ENCODE peak calls at places on chromosomes 12 and 14, in four cellular contexts. W, G, B and V are unnamed samples.

GRCh38 chr14:71931492-71932228 is 569 bp upstream of the RGS6 start:
- DNase-seq in G (no peak), W (no peak), B (no peak), V (no peak)

GRCh38 chr14:90905531-90905930 is 89.3 kb upstream of the TTC7B start:
- DNase-seq in W (no peak), G (no peak), B (no peak), V (peak)

GRCh38 chr14:63203618-63204406 is 431 bp upstream of the RHOJ start:
- DNase-seq in W (peak), G (no peak), B (peak), V (no peak)

GRCh38 chr14:77051101-77051500 is 22.6 kb upstream of the IRF2BPL start:
- DNase-seq in W (no peak), B (no peak), G (no peak), V (no peak)

GRCh38 chr12:77841467-77842054 is 10.9 kb downstream of the NAV3 start:
- DNase-seq in W (no peak), B (no peak), G (no peak), V (no peak)

GRCh38 chr12:132163041-132163910 is 19.0 kb downstream of the NOC4L start:
- DNase-seq in W (no peak), B (no peak), G (no peak), V (no peak)

GRCh38 chr14:76867536-76868452 is 41.6 kb downstream of the LRRC74A start:
- DNase-seq in B (no peak), W (no peak), G (no peak), V (no peak)

GRCh38 chr12:27142102-27142721 is 59.8 kb upstream of the C12orf71 start:
- DNase-seq in B (peak), W (peak), G (peak), V (no peak)

GRCh38 chr12:118061011-118061875 is at the start of gene WSB2:
- DNase-seq in G (peak), W (no peak), B (peak), V (no peak)

GRCh38 chr12:77795699-77796098 is 35.0 kb upstream of the NAV3 start:
- DNase-seq in B (no peak), G (no peak), W (no peak), V (no peak)

GRCh38 chr14:51534623-51535022 is 117.1 kb upstream of the FRMD6 start:
- DNase-seq in W (peak), B (no peak), G (no peak), V (no peak)

GRCh38 chr12:112627851-112628250 is 163.7 kb upstream of the RPH3A start:
- DNase-seq in G (no peak), W (no peak), B (no peak), V (no peak)

GRCh38 chr12:69161835-69162234 is 77.5 kb upstream of the CPSF6 start:
- DNase-seq in G (no peak), B (no peak), W (no peak), V (peak)

GRCh38 chr14:76654573-76654955 is 106.7 kb upstream of the VASH1 start:
- DNase-seq in B (peak), G (no peak), W (no peak), V (no peak)

GRCh38 chr12:121981456-121981855 is 40.2 kb upstream of the BCL7A start:
- DNase-seq in B (no peak), G (no peak), W (no peak), V (no peak)

GRCh38 chr12:96880220-96880619 is 26.8 kb upstream of the NEDD1 start:
- DNase-seq in W (no peak), G (no peak), B (no peak), V (no peak)

GRCh38 chr14:26448181-26448855 is 149.5 kb downstream of the NOVA1 start:
- DNase-seq in W (no peak), B (no peak), G (no peak), V (no peak)

GRCh38 chr12:121522962-121523361 is 57.9 kb downstream of the KDM2B start:
- DNase-seq in B (no peak), W (no peak), G (no peak), V (peak)

GRCh38 chr14:37061697-37062096 is 110.7 kb downstream of the SLC25A21 start:
- DNase-seq in W (no peak), B (no peak), G (no peak), V (no peak)

GRCh38 chr12:120628919-120629318 is 11.5 kb upstream of the CABP1 start:
- DNase-seq in G (peak), W (peak), B (peak), V (no peak)

GRCh38 chr14:54627718-54628345 is 60.9 kb downstream of the SAMD4A start:
- DNase-seq in G (no peak), W (no peak), B (peak), V (peak)

GRCh38 chr14:103871596-103872480 is 24.5 kb upstream of the PPP1R13B start:
- DNase-seq in W (no peak), G (peak), B (peak), V (peak)

GRCh38 chr12:42284876-42285275 is 41.0 kb downstream of the ZCRB1 start:
- DNase-seq in B (no peak), G (no peak), W (no peak), V (no peak)

GRCh38 chr14:28785096-28785952 is 18.7 kb downstream of the FOXG1 start:
- DNase-seq in B (peak), G (no peak), W (no peak), V (no peak)

GRCh38 chr14:94379291-94380224 is 8.8 kb downstream of the SERPINA1 start:
- DNase-seq in W (no peak), B (no peak), G (no peak), V (no peak)

GRCh38 chr14:100674428-100674827 is 52.3 kb upstream of the DLK1 start:
- DNase-seq in B (no peak), W (no peak), G (no peak), V (no peak)

GRCh38 chr12:15978431-15978950 is 67.4 kb downstream of the DERA start:
- DNase-seq in W (no peak), B (no peak), G (no peak), V (no peak)

GRCh38 chr12:39199371-39199770 is 243.5 kb downstream of the KIF21A start:
- DNase-seq in B (no peak), W (no peak), G (no peak), V (no peak)

GRCh38 chr12:10285919-10286318 is 21.8 kb upstream of the KLRD1 start:
- DNase-seq in B (no peak), G (no peak), W (no peak), V (no peak)

GRCh38 chr14:20327005-20327869 is 5.8 kb downstream of the CCNB1IP1 start:
- DNase-seq in B (peak), G (peak), W (peak), V (peak)

GRCh38 chr12:106709068-106709511 is 65.4 kb upstream of the RIC8B start:
- DNase-seq in W (no peak), B (peak), G (no peak), V (no peak)

GRCh38 chr14:91317381-91318313 is 73.1 kb upstream of the GPR68 start:
- DNase-seq in G (no peak), B (no peak), W (no peak), V (no peak)

GRCh38 chr14:38098074-38098846 is 109.4 kb upstream of the SSTR1 start:
- DNase-seq in W (no peak), G (no peak), B (no peak), V (no peak)

GRCh38 chr12:26610774-26611173 is 222.2 kb downstream of the ITPR2 start:
- DNase-seq in W (no peak), G (no peak), B (no peak), V (no peak)

GRCh38 chr14:35909675-35910074 is 83.5 kb downstream of the BRMS1L start:
- DNase-seq in B (no peak), G (no peak), W (no peak), V (no peak)

GRCh38 chr14:61681413-61681812 is 13.9 kb upstream of the HIF1A start:
- DNase-seq in W (no peak), G (no peak), B (no peak), V (no peak)

GRCh38 chr14:105525861-105526780 is at the start of gene TMEM121:
- DNase-seq in B (peak), W (no peak), G (peak), V (no peak)

GRCh38 chr14:77088219-77088618 is 9.8 kb upstream of the CIPC start:
- DNase-seq in G (no peak), W (no peak), B (peak), V (no peak)

GRCh38 chr12:4214912-4215861 is 58.4 kb upstream of the CCND2 start:
- DNase-seq in B (no peak), W (no peak), G (peak), V (peak)
- TF ChIP-seq JUNB in B (no peak), W (no peak), G (no peak), V (no peak)

GRCh38 chr12:6639151-6639773 is 3.5 kb upstream of the LPAR5 start:
- DNase-seq in G (peak), W (no peak), B (no peak), V (no peak)

GRCh38 chr12:6632026-6632978 is 3.5 kb downstream of the LPAR5 start:
- DNase-seq in W (no peak), G (no peak), B (no peak), V (peak)

GRCh38 chr12:6635375-6635855 is 344 bp downstream of the LPAR5 start:
- DNase-seq in B (no peak), W (no peak), G (no peak), V (no peak)

GRCh38 chr12:6638305-6638704 is 2.5 kb upstream of the LPAR5 start:
- DNase-seq in B (no peak), W (no peak), G (no peak), V (no peak)

DNA sequence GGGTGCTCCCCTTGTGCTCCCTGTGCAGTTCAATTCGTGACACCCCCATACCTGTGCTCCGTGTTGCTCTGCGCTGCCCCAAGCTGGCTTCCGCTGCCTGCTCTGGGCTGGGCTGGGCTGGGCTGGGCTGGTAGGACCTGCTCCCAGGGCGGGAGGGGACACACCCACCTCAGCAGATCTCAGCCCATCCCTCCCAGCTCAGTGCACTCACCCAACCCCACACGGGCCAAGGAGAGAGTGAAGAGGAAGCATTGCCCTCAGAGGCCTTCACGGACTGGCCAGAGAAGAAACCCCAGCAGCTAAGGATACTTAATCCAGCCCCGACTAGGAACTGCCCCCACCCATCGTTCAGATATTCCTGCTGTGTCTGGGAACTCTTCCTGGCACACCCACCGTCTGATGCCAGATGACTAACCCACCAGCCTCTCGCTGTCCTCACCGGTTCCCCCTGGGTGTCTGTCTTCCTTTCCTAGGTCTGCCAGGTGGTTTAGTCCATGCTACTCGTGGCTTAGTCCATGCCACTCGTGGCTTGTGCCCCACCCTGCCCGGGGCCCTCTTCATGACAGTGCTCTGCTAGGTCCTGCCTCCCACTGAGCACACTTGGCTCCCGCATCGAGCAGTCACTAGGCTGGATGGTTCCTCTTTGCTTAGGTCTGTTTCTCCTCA is at the start of gene LPAR5:
- DNase-seq in G (peak), B (peak), W (no peak), V (no peak)
- H2AFZ ChIP-seq in G (peak), B (peak), W (no peak), V (peak)

GRCh38 chr12:20625531-20625930 is 69.6 kb upstream of the SLCO1C1 start:
- DNase-seq in W (no peak), B (no peak), G (no peak), V (no peak)

GRCh38 chr12:20627001-20627588 is 68.0 kb upstream of the SLCO1C1 start:
- DNase-seq in G (no peak), B (no peak), W (no peak), V (no peak)

GRCh38 chr12:20628388-20628787 is 66.7 kb upstream of the SLCO1C1 start:
- DNase-seq in B (peak), G (no peak), W (peak), V (no peak)

GRCh38 chr12:20628999-20629398 is 66.1 kb upstream of the SLCO1C1 start:
- DNase-seq in B (no peak), G (no peak), W (peak), V (no peak)

GRCh38 chr12:20624718-20625117 is 70.4 kb upstream of the SLCO1C1 start:
- DNase-seq in G (no peak), B (peak), W (peak), V (no peak)
- TF ChIP-seq JUNB in G (no peak), B (no peak), W (no peak), V (no peak)

DNA sequence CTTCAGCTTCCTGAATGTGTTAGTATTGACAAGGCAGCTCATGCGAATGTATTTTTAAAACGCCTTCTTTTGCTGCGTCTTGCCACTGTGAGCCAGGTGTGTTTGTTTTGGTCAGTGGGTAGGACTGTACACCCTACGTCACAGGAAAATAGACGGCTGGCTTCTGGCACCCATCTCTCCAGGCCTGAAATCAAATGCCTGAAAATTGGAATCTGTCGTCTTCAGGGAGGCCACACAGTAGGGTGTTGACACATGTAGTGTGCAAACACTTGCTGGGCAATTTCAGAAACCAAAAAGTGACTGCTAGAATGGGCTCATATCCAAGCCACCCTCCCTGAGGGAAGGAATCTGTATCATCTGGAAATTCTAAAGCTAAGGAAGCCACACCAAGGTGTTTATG is 209.3 kb downstream of the TTC8 start:
- DNase-seq in W (no peak), G (no peak), B (no peak), V (no peak)
- H2AFZ ChIP-seq in W (no peak), G (no peak), B (no peak), V (no peak)

GRCh38 chr14:21735639-21736307 is 62.2 kb upstream of the OR4E1 start:
- DNase-seq in B (no peak), W (no peak), G (no peak), V (no peak)

GRCh38 chr14:21729703-21730212 is 56.1 kb upstream of the OR4E1 start:
- DNase-seq in B (no peak), W (no peak), G (no peak), V (no peak)

GRCh38 chr14:21734457-21735074 is 60.9 kb upstream of the OR4E1 start:
- DNase-seq in W (peak), B (peak), G (peak), V (peak)

DNA sequence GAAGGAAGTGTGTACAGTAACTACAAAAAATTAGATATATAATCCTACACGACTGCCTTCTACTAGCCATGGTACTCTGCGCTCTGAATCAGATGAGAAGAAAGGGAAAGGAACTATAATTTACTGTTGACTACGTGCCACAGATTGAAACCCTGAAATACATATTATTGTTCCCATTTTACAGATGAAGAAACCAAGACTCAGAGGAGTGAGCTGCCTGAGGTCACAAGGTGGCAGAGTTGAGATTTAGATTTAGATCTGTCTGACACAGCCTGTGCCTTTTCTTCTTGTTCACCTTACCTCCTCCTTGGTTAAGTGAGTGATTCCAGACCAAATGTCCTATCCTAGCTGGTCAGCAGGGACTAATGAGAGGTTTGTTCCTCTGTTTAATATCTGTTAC is 61.6 kb upstream of the OR4E1 start:
- DNase-seq in B (no peak), G (no peak), W (no peak), V (no peak)
- TF ChIP-seq JUNB in B (no peak), G (no peak), W (no peak), V (no peak)

GRCh38 chr12:12954361-12954760 is 2.4 kb upstream of the GPRC5D start:
- DNase-seq in W (no peak), B (no peak), G (no peak), V (no peak)

GRCh38 chr12:12951504-12951903 is 466 bp downstream of the GPRC5D start:
- DNase-seq in W (no peak), G (no peak), B (no peak), V (no peak)

GRCh38 chr12:12954878-12955625 is 3.1 kb upstream of the GPRC5D start:
- DNase-seq in W (no peak), B (no peak), G (no peak), V (no peak)

GRCh38 chr12:12947902-12948301 is 4.1 kb downstream of the GPRC5D start:
- DNase-seq in B (no peak), G (no peak), W (no peak), V (no peak)

GRCh38 chr12:12952036-12952435 is at the start of gene GPRC5D:
- DNase-seq in B (no peak), G (no peak), W (no peak), V (no peak)
- H2AFZ ChIP-seq in B (no peak), G (no peak), W (no peak), V (no peak)

DNA sequence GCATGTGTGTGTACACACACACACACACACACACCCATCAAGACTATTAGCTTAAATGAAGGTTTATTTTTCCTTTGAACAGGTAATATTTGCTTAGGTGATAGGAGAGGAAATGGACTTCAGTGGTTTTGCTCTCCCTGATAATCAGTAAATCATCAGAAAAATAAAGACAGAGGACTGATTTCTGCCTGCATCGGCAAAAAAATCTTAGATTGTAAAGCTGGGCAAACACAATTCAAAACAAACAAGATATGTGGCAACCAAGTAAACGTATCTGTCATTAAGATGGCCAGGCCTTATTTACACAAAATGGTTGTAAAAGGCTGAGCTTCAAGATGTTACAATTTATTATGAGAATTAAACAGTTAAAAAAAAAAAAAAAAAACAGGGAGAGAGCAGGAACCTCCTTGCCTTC is 31.3 kb downstream of the PRKD1 start:
- DNase-seq in W (peak), B (no peak), G (no peak), V (no peak)
- TF ChIP-seq JUNB in W (no peak), B (no peak), G (no peak), V (no peak)

DNA sequence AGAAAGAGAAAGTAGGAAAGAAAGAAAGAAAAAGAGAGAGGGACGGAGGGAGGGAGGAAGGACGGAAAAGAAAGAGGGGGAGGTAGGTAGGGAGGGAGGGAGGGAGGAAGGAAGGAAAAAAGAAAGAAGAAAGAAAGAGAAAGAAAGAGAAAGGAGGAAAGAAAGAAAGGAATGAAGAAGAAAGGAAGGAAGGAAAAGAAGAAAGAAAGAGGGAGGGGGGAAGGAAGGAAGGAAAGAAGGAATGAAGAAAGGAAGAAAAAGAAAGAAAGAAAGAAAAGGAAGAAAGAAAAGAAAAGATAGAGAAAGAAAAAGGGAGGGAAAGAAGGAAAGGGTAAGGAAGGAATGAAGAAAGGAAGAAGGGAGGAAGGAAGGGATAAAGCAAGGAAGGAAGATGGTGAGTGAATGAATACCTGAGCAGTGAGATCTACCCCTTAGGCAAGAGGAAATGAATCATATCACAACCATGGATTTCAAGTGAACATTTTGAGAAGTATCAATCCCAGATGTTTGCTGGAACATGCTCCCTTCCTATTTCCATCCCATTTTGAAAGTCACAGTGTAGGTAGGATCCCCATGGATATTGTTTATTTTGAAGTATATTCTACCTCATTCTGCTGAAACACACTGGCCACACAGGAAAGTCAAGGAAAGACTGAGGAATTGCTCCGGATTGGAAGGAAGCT is 639.4 kb upstream of the TBX3 start:
- DNase-seq in W (no peak), G (no peak), B (no peak), V (no peak)
- H2AFZ ChIP-seq in W (no peak), G (no peak), B (no peak), V (no peak)